ENCODE peak calls at places on chromosomes 13 and 19, in eight cellular contexts. Y is adrenal gland; M is stimulated activated CD8-positive, alpha-beta memory T cell treated with anti-CD3 and anti-CD28 coated beads, Interleukin-4, amount 100 ng/mL, for 1 hour; W is HFFc6; V is stimulated activated CD4-positive, alpha-beta T cell treated with anti-CD3 and anti-CD28 coated beads, TNF-alpha, amount 100 ng/mL, for 48 hours; B is mucosa of descending colon; E is heart right ventricle; X is AG09309. Z is an unnamed sample.

GRCh38 chr19:17172624-17173345 is 42.4 kb upstream of the USE1 start:
- DNase-seq in Y (no peak), M (no peak), W (no peak), V (no peak), B (no peak), E (no peak), X (no peak), Z (no peak)

GRCh38 chr19:10430505-10431253 is 10.3 kb downstream of the PDE4A start:
- DNase-seq in Y (no peak), M (no peak), W (no peak), V (no peak), B (peak), E (peak), X (no peak), Z (peak)

GRCh38 chr13:30113983-30114491 is 193.3 kb downstream of the KATNAL1 start:
- DNase-seq in Y (no peak), M (no peak), W (no peak), V (no peak), B (peak), E (no peak), X (no peak), Z (no peak)

GRCh38 chr19:13622727-13623126 is 116.4 kb upstream of the CACNA1A start:
- DNase-seq in Y (no peak), M (no peak), W (no peak), V (no peak), B (no peak), E (no peak), X (no peak), Z (no peak)

GRCh38 chr19:28319208-28319607 is 893.7 kb downstream of the UQCRFS1 start:
- DNase-seq in Y (no peak), M (no peak), W (no peak), V (no peak), B (no peak), E (no peak), X (no peak), Z (no peak)

GRCh38 chr13:100530645-100531044 is 57.9 kb downstream of the GGACT start:
- DNase-seq in Y (no peak), M (no peak), W (no peak), V (no peak), B (no peak), E (no peak), X (no peak), Z (no peak)

GRCh38 chr19:47176071-47176626 is 45.5 kb downstream of the SAE1 start:
- DNase-seq in Y (no peak), M (no peak), W (peak), V (no peak), B (no peak), E (no peak), X (peak), Z (no peak)

GRCh38 chr19:51735759-51736449 is 12.1 kb upstream of the HAS1 start:
- DNase-seq in Y (peak), M (no peak), W (no peak), V (no peak), B (peak), E (no peak), X (peak), Z (no peak)

GRCh38 chr13:72507394-72508199 is 219.8 kb downstream of the MZT1 start:
- DNase-seq in Y (no peak), M (no peak), W (no peak), V (no peak), B (no peak), E (no peak), X (no peak), Z (no peak)

GRCh38 chr19:48842744-48843162 is 6.5 kb upstream of the HSD17B14 start:
- DNase-seq in Y (peak), M (peak), W (peak), V (peak), B (peak), E (no peak), X (no peak), Z (no peak)

GRCh38 chr19:16363133-16363851 is 38.7 kb downstream of the KLF2 start:
- DNase-seq in Y (no peak), M (no peak), W (no peak), V (no peak), B (peak), E (no peak), X (no peak), Z (no peak)

GRCh38 chr19:56476671-56477428 is at the start of gene ZNF667:
- DNase-seq in Y (peak), M (no peak), W (peak), V (peak), B (peak), E (no peak), X (no peak), Z (peak)

GRCh38 chr13:95784161-95784880 is 107.4 kb downstream of the DNAJC3 start:
- DNase-seq in Y (no peak), M (no peak), W (peak), V (no peak), B (no peak), E (no peak), X (peak), Z (no peak)

Z was measured in erythroblast.